ENCODE peak calls at places on chromosomes 7 and 10, in five cellular contexts. V, P, N, K and I are unnamed samples.

GRCh38 chr10:68167271-68167670 is 58.0 kb downstream of the MYPN start:
- DNase-seq in K (no peak), N (peak; percentile 15), P (no peak), V (no peak), I (no peak)

GRCh38 chr7:24255139-24255538 is 28.9 kb upstream of the NPY start:
- DNase-seq in P (no peak), N (no peak), K (no peak), V (no peak), I (no peak)

GRCh38 chr7:51263631-51264484 is 52.8 kb downstream of the COBL start:
- DNase-seq in P (no peak), K (peak; percentile 85), V (no peak), N (peak; percentile 49), I (peak; percentile 68)

GRCh38 chr7:16416289-16417282 is 4.8 kb downstream of the CRPPA start:
- DNase-seq in N (peak; percentile 70), K (peak; percentile 73), V (no peak), P (no peak), I (no peak)

GRCh38 chr10:113555245-113555644 is 2.4 kb downstream of the HABP2 start:
- DNase-seq in V (no peak), N (no peak), P (no peak), K (no peak), I (no peak)

GRCh38 chr10:50600831-50601466 is 22.8 kb downstream of the SGMS1 start:
- DNase-seq in V (no peak), K (no peak), N (no peak), P (no peak), I (no peak)

GRCh38 chr10:43264987-43265798 is 1.7 kb downstream of the RASGEF1A start:
- DNase-seq in N (no peak), P (no peak), K (no peak), V (peak; percentile 31), I (no peak)

GRCh38 chr7:141708053-141708452 is at the start of gene WEE2:
- DNase-seq in N (no peak), K (no peak), P (no peak), V (no peak), I (no peak)

GRCh38 chr7:154832557-154833138 is 170.3 kb downstream of the PAXIP1 start:
- DNase-seq in K (no peak), V (peak; percentile 81), P (no peak), N (no peak), I (no peak)

GRCh38 chr10:129952771-129953489 is 11.1 kb downstream of the EBF3 start:
- DNase-seq in V (no peak), P (no peak), K (no peak), N (no peak), I (no peak)

GRCh38 chr10:6211341-6212265 is 8.9 kb downstream of the PFKFB3 start:
- DNase-seq in K (no peak), V (peak; percentile 85), N (no peak), P (peak; percentile 71), I (no peak)

GRCh38 chr7:46396501-46396900 is 475.4 kb upstream of the IGFBP3 start:
- DNase-seq in N (no peak), K (no peak), P (no peak), V (no peak), I (no peak)

GRCh38 chr10:113802997-113803396 is 50.9 kb downstream of the DCLRE1A start:
- DNase-seq in P (no peak), K (no peak), V (no peak), N (no peak), I (no peak)

GRCh38 chr7:91557789-91558396 is 293.7 kb downstream of the FZD1 start:
- DNase-seq in P (no peak), V (no peak), K (no peak), N (peak; percentile 98), I (no peak)

GRCh38 chr10:111107023-111107422 is 30.2 kb downstream of the ADRA2A start:
- DNase-seq in P (no peak), N (no peak), V (no peak), K (peak; percentile 88), I (no peak)

GRCh38 chr7:155447603-155448002 is 10.3 kb upstream of the EN2 start:
- DNase-seq in K (no peak), N (no peak), V (no peak), P (no peak), I (no peak)

GRCh38 chr7:52992479-52993195 is 42.8 kb upstream of the POM121L12 start:
- DNase-seq in N (no peak), K (no peak), P (no peak), V (no peak), I (no peak)

GRCh38 chr10:66167816-66168215 is 758.0 kb upstream of the LRRTM3 start:
- DNase-seq in V (no peak), N (peak; percentile 37), P (no peak), K (no peak), I (no peak)

GRCh38 chr10:4981722-4982471 is 18.7 kb downstream of the AKR1C1 start:
- DNase-seq in K (peak; percentile 52), P (no peak), N (peak; percentile 74), V (peak; percentile 12), I (peak; percentile 29)

GRCh38 chr10:122142652-122143237 is 128.4 kb upstream of the BTBD16 start:
- DNase-seq in V (peak; percentile 73), K (no peak), P (no peak), N (peak; percentile 21), I (peak; percentile 64)

GRCh38 chr7:2993396-2993795 is 50.3 kb downstream of the CARD11 start:
- DNase-seq in P (no peak), K (no peak), N (no peak), V (no peak), I (no peak)

GRCh38 chr10:11263767-11264166 is 246.1 kb downstream of the CELF2 start:
- DNase-seq in P (no peak), V (no peak), N (no peak), K (no peak), I (no peak)
- H3K4me3 ChIP-seq in P (no peak overlapping the region), V (no peak overlapping the region), N (no peak overlapping the region), K (no peak overlapping the region), I (no peak overlapping the region)

DNA sequence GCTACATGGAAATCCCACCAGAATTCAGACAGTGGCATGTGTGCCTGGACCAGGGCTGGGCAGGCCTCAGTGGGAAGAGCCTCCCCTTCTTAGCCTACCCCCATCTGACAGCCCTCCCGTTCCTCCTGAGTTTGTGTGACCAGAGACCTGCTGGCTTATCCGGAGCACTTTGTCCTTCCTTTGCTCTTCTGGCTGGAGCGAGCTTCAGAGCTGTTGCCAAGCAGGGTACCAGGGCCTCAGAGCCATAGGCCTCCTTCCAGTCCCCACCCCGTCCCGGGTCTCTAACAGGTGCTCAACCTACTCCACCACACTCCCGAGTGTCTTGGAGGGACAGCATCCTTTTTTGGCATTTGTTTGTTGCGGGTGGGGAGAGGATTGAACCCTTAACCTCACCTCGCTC is 26.5 kb upstream of the TRIM8 start:
- DNase-seq in K (no peak), P (no peak), N (no peak), V (no peak), I (no peak)
- TF ChIP-seq CTCF in K (no peak), P (no peak), N (no peak), V (no peak), I (no peak)

GRCh38 chr7:116686812-116687419 is 14.9 kb downstream of the MET start:
- DNase-seq in P (no peak), V (no peak), N (no peak), K (no peak), I (no peak)
- H3K4me3 ChIP-seq in P (no peak overlapping the region), V (no peak overlapping the region), N (no peak overlapping the region), K (no peak overlapping the region), I (no peak overlapping the region)

DNA sequence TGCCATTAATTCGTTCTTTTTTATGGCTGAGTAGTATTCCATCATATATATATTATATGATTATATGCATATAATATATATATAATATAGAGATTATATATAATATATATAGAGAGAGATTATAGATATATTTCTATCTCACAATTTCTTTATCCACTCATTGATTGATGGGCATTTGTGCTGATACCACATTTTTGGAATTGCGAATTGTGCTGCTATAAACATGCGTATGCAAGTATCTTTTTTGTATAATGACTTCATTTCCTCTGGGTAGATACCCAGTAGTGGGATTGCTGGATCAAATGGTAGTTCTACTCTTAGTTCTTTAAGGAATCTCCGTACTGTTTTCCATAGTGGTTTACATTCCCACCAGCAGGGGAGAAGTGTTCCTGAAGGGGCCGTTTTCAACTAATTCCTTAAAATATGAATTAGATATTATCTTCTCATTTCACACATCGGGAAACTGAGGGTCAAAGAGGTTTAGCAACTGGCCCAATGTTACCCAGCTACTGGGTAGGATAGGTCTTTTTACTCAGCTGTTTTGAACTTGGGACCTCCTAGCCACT is 16.5 kb downstream of the NFE2L3 start:
- DNase-seq in N (no peak), P (no peak), K (no peak), V (no peak), I (no peak)
- TF ChIP-seq CTCF in N (no peak), P (no peak), K (no peak), V (peak; percentile 42), I (no peak)

DNA sequence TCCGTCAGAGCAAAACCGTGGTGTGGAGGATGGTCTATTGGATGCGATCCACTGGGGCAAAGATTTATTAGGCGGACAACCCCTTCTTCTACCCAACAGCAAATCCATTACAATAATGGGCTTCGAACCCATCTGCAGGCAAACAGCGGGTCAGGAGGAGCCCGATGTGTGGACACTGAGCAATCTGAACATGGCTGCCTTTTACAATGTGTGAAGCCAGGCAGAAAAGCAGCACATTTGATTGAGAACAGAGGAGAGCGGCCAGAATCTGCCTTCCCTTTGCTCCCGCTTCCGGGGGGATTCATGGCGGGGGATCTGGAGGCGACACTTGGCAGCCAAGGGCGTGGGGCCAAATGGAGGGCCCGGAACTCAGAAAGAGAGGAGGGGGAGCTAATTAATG is 133.0 kb downstream of the EMX2 start:
- DNase-seq in V (no peak), N (no peak), P (no peak), K (no peak), I (no peak)
- H3K4me3 ChIP-seq in V (no peak overlapping the region), N (no peak overlapping the region), P (no peak overlapping the region), K (no peak overlapping the region), I (no peak overlapping the region)

GRCh38 chr10:18231480-18231879 is 91.3 kb downstream of the CACNB2 start:
- DNase-seq in P (no peak), K (no peak), N (no peak), V (no peak), I (no peak)

GRCh38 chr10:18229839-18230238 is 89.6 kb downstream of the CACNB2 start:
- DNase-seq in V (no peak), N (peak; percentile 55), P (no peak), K (no peak), I (no peak)

GRCh38 chr10:18235477-18235876 is 95.3 kb downstream of the CACNB2 start:
- DNase-seq in V (no peak), N (no peak), K (no peak), P (peak; percentile 37), I (no peak)

GRCh38 chr10:18230794-18231193 is 90.6 kb downstream of the CACNB2 start:
- DNase-seq in K (no peak), P (no peak), V (no peak), N (no peak), I (no peak)

DNA sequence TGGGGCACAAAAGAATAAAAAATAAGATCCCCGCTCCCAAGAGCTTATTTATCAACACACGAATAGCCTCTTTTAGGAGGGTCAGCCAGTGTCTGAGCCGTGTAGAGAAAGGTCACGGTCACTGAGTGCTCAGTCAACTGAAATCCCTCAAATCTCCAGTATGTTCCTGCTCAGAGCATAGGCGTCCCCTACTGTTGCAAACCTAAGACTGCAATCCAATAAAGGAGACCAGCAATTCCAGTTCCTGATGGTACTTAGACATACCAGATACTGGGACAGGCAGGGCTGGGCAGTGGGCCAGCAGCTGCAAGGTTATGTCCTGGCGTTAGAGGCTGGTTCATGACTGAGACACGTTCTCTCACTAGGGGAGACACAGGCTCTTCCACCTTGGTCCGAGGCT is 93.6 kb downstream of the CACNB2 start:
- DNase-seq in V (peak; percentile 21), N (peak; percentile 13), P (peak; percentile 87), K (peak; percentile 21), I (no peak)
- TF ChIP-seq CTCF in V (no peak), N (no peak), P (peak; percentile 51), K (no peak), I (no peak)